ENCODE peak calls at places on chromosomes 3 and 15, in four cellular contexts. N, C, J and Q are unnamed samples.

GRCh38 chr3:113232367-113232766 is 21.0 kb downstream of the BOC start:
- DNase-seq in N (no peak), C (no peak), J (no peak), Q (no peak)

GRCh38 chr3:163043074-163043473 is 1546.5 kb downstream of the OTOL1 start:
- DNase-seq in N (no peak), C (no peak), J (no peak), Q (peak)

GRCh38 chr15:62618432-62618831 is 424.1 kb upstream of the TPM1 start:
- DNase-seq in N (no peak), C (no peak), J (peak), Q (no peak)

GRCh38 chr15:46312133-46312740 is 677.4 kb downstream of the SQOR start:
- DNase-seq in N (peak), C (peak), J (peak), Q (peak)

GRCh38 chr3:24886511-24886910 is 391.9 kb upstream of the THRB start:
- DNase-seq in N (no peak), C (no peak), J (no peak), Q (peak)

GRCh38 chr15:38211249-38211648 is 41.4 kb upstream of the SPRED1 start:
- DNase-seq in N (no peak), C (no peak), J (no peak), Q (no peak)

GRCh38 chr15:58344164-58345070 is 87.4 kb upstream of the LIPC start:
- DNase-seq in N (no peak), C (no peak), J (no peak), Q (no peak)

GRCh38 chr3:181705081-181705480 is 6.6 kb upstream of the SOX2 start:
- DNase-seq in N (no peak), C (no peak), J (no peak), Q (no peak)

GRCh38 chr3:65406470-65406869 is 632.2 kb downstream of the MAGI1 start:
- DNase-seq in N (no peak), C (no peak), J (no peak), Q (no peak)

GRCh38 chr3:177427540-177427939 is 230.3 kb upstream of the TBL1XR1 start:
- DNase-seq in N (no peak), C (no peak), J (no peak), Q (no peak)

GRCh38 chr3:45683417-45684326 is 5.5 kb upstream of the SACM1L start:
- DNase-seq in N (no peak), C (no peak), J (no peak), Q (no peak)

GRCh38 chr15:31405200-31405929 is 78.7 kb downstream of the KLF13 start:
- DNase-seq in N (no peak), C (no peak), J (no peak), Q (no peak)

GRCh38 chr15:71008250-71008870 is 106.9 kb upstream of the THSD4 start:
- DNase-seq in N (no peak), C (no peak), J (no peak), Q (no peak)

GRCh38 chr3:156594229-156594683 is 39.3 kb upstream of the SSR3 start:
- DNase-seq in N (peak), C (peak), J (no peak), Q (no peak)

GRCh38 chr3:3739345-3740060 is 59.7 kb upstream of the LRRN1 start:
- DNase-seq in N (no peak), C (no peak), J (no peak), Q (no peak)

GRCh38 chr3:43923101-43923979 is 232.6 kb downstream of the ABHD5 start:
- DNase-seq in N (no peak), C (peak), J (no peak), Q (no peak)

GRCh38 chr3:15152166-15152565 is 53.2 kb upstream of the RBSN start:
- DNase-seq in N (no peak), C (no peak), J (no peak), Q (no peak)

GRCh38 chr15:47820780-47821319 is 103.5 kb downstream of the SEMA6D start:
- DNase-seq in N (no peak), C (no peak), J (no peak), Q (no peak)

GRCh38 chr3:106593381-106593780 is 724.6 kb upstream of the CBLB start:
- DNase-seq in N (no peak), C (no peak), J (no peak), Q (no peak)

GRCh38 chr3:64267774-64268604 is 42.7 kb upstream of the PRICKLE2 start:
- DNase-seq in N (peak), C (peak), J (peak), Q (peak)

GRCh38 chr15:71110800-71111565 is 4.3 kb upstream of the THSD4 start:
- DNase-seq in N (no peak), C (no peak), J (peak), Q (no peak)

GRCh38 chr3:36373084-36373483 is 7.2 kb upstream of the STAC start:
- DNase-seq in N (no peak), C (no peak), J (no peak), Q (no peak)

GRCh38 chr15:74855857-74856256 is 12.9 kb upstream of the ULK3 start:
- DNase-seq in N (no peak), C (no peak), J (no peak), Q (peak)

GRCh38 chr3:27165348-27165747 is 203.8 kb downstream of the NEK10 start:
- DNase-seq in N (no peak), C (no peak), J (no peak), Q (peak)

GRCh38 chr15:92958105-92958504 is 58.0 kb downstream of the CHD2 start:
- DNase-seq in N (no peak), C (no peak), J (no peak), Q (no peak)

GRCh38 chr3:124797426-124797945 is 67.2 kb downstream of the UMPS start:
- DNase-seq in N (no peak), C (no peak), J (no peak), Q (no peak)

GRCh38 chr15:31461911-31462480 is 135.4 kb downstream of the KLF13 start:
- DNase-seq in N (no peak), C (no peak), J (peak), Q (no peak)

GRCh38 chr3:72100626-72101187 is 315.8 kb upstream of the PROK2 start:
- DNase-seq in N (peak), C (peak), J (peak), Q (peak)
- H3K27ac ChIP-seq in N (no peak), C (no peak), J (no peak), Q (no peak)

GRCh38 chr15:40595219-40595618 is 1.2 kb downstream of the KNL1 start:
- DNase-seq in N (no peak), C (no peak), J (no peak), Q (no peak)
- H3K4me3 ChIP-seq in N (peak), C (no peak), J (peak), Q (peak)

GRCh38 chr15:40415226-40415625 is 9.6 kb downstream of the IVD start:
- DNase-seq in N (no peak), C (no peak), J (no peak), Q (no peak)
- H3K27ac ChIP-seq in N (no peak), C (no peak), J (no peak), Q (no peak)

GRCh38 chr3:122023335-122023734 is 1.3 kb upstream of the ILDR1 start:
- DNase-seq in N (no peak), C (no peak), J (no peak), Q (no peak)
- H3K4me3 ChIP-seq in N (no peak), C (no peak), J (no peak), Q (no peak)

GRCh38 chr15:101171954-101172353 is 79.9 kb downstream of the CHSY1 start:
- DNase-seq in N (no peak), C (no peak), J (no peak), Q (no peak)
- H3K27ac ChIP-seq in N (no peak), C (no peak), J (no peak), Q (no peak)

DNA sequence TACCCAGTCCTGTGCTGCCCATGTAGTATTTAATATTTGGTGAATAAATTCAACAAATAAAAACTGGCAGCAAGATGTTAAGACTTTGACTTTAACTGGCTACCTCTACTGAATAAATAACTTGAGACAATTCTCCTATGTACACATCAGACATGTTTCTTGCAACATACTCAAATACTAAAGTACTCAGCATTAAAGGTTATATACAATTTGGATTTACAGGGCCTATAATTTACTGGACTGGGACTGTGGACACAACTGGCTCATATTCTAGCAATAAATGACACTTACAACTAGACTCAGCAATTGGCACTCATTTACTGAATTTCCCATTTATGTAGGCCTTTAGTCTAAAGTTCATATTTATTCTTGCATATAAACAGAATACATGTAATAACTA is 2.4 kb downstream of the RPL22L1 start:
- DNase-seq in N (no peak), C (no peak), J (no peak), Q (no peak)
- H3K4me3 ChIP-seq in N (no peak), C (no peak), J (no peak), Q (no peak)

GRCh38 chr15:52680041-52680391 is 828 bp upstream of the ATOSA start:
- DNase-seq in N (no peak), C (no peak), J (no peak), Q (peak)
- H3K27ac ChIP-seq in N (peak), C (no peak), J (no peak), Q (no peak)